ENCODE peak calls at places on chromosomes 7 and 10, in eight cellular contexts. D, P, T, G, C, Q, Z and M are unnamed samples.

GRCh38 chr7:67788689-67789088 is 792.1 kb downstream of the TYW1 start:
- DNase-seq in Z (no peak), C (no peak), G (no peak), P (no peak), T (peak; percentile 14), Q (no peak), D (no peak), M (no peak)

GRCh38 chr7:105133358-105133757 is 119.4 kb downstream of the KMT2E start:
- DNase-seq in Q (no peak), P (no peak), C (no peak), D (no peak), T (no peak), Z (no peak), G (no peak), M (no peak)

GRCh38 chr10:65861249-65861648 is 1064.6 kb upstream of the LRRTM3 start:
- DNase-seq in C (peak; percentile 20), D (no peak), Q (no peak), Z (no peak), P (no peak), T (peak; percentile 1), G (no peak), M (peak; percentile 21)

GRCh38 chr10:49109669-49110335 is 5.5 kb downstream of the VSTM4 start:
- DNase-seq in G (peak; percentile 84), T (peak; percentile 51), Z (peak; percentile 81), D (no peak), P (no peak), C (peak; percentile 9), Q (peak; percentile 73), M (no peak)

GRCh38 chr10:132987671-132988571 is 45.6 kb upstream of the CFAP46 start:
- DNase-seq in G (no peak), Q (peak; percentile 87), P (no peak), C (peak; percentile 93), Z (no peak), T (peak; percentile 39), D (no peak), M (no peak)

GRCh38 chr7:138979226-138979979 is 1.8 kb downstream of the KIAA1549 start:
- DNase-seq in Q (peak; percentile 24), G (no peak), C (no peak), T (no peak), D (no peak), Z (no peak), P (no peak), M (no peak)

GRCh38 chr7:99000196-99000903 is 122.0 kb downstream of the TRRAP start:
- DNase-seq in C (no peak), Q (no peak), P (no peak), Z (no peak), G (no peak), D (no peak), T (no peak), M (no peak)

GRCh38 chr7:11341285-11341944 is 367.7 kb downstream of the PHF14 start:
- DNase-seq in P (no peak), D (no peak), Q (no peak), T (no peak), Z (no peak), G (no peak), C (peak; percentile 17), M (no peak)

GRCh38 chr7:13288516-13288915 is 601.1 kb downstream of the ARL4A start:
- DNase-seq in P (no peak), D (no peak), G (no peak), C (peak; percentile 20), Q (no peak), T (no peak), Z (no peak), M (no peak)

GRCh38 chr7:134083766-134084487 is 43.2 kb upstream of the LRGUK start:
- DNase-seq in G (no peak), Z (no peak), Q (peak; percentile 16), T (no peak), C (peak; percentile 38), D (no peak), P (no peak), M (no peak)

GRCh38 chr10:65555192-65555591 is 1370.6 kb upstream of the LRRTM3 start:
- DNase-seq in C (no peak), Q (no peak), Z (no peak), D (no peak), G (no peak), T (no peak), P (no peak), M (no peak)

GRCh38 chr7:114886241-114886640 is 35.7 kb upstream of the MDFIC start:
- DNase-seq in Q (no peak), P (no peak), G (no peak), T (no peak), Z (no peak), C (no peak), D (no peak), M (no peak)

GRCh38 chr7:39534599-39534998 is 31.6 kb upstream of the YAE1 start:
- DNase-seq in Z (no peak), C (no peak), P (no peak), T (no peak), Q (no peak), G (no peak), D (no peak), M (no peak)

GRCh38 chr10:22770270-22770669 is 55.9 kb upstream of the PIP4K2A start:
- DNase-seq in Z (no peak), C (no peak), Q (no peak), P (no peak), T (no peak), D (no peak), G (no peak), M (no peak)

GRCh38 chr7:130387628-130388403 is 7.5 kb downstream of the CPA1 start:
- DNase-seq in P (no peak), Z (no peak), Q (peak; percentile 78), C (peak; percentile 99), T (peak; percentile 82), D (no peak), G (no peak), M (no peak)

GRCh38 chr10:104767282-104767681 is 126.2 kb downstream of the SORCS3 start:
- DNase-seq in Q (no peak), G (no peak), Z (no peak), T (no peak), C (no peak), P (no peak), D (peak; percentile 6), M (no peak)

GRCh38 chr10:126070815-126071214 is 174.5 kb downstream of the FANK1 start:
- DNase-seq in G (no peak), Q (no peak), P (no peak), C (no peak), Z (no peak), T (no peak), D (no peak), M (no peak)

GRCh38 chr7:149261321-149261828 is 621 bp upstream of the ZNF783 start:
- DNase-seq in Z (no peak), C (peak; percentile 77), G (no peak), Q (peak; percentile 52), P (no peak), T (no peak), D (no peak), M (no peak)

GRCh38 chr7:140308060-140308459 is 90.3 kb downstream of the SLC37A3 start:
- DNase-seq in D (no peak), C (no peak), Q (no peak), P (no peak), Z (no peak), G (no peak), T (no peak), M (no peak)

GRCh38 chr10:122878799-122879338 is 512 bp downstream of the FAM24B start:
- DNase-seq in Q (no peak), D (no peak), C (no peak), T (no peak), Z (no peak), G (no peak), P (no peak), M (no peak)

GRCh38 chr10:107576746-107577145 is 412.2 kb upstream of the SORCS1 start:
- DNase-seq in P (no peak), T (no peak), Z (no peak), Q (no peak), G (no peak), D (no peak), C (no peak), M (no peak)

GRCh38 chr7:20535541-20535940 is 79.9 kb upstream of the ABCB5 start:
- DNase-seq in C (no peak), Z (no peak), G (no peak), Q (no peak), D (no peak), T (no peak), P (no peak), M (no peak)

GRCh38 chr10:35027567-35027966 is 62.6 kb downstream of the CUL2 start:
- DNase-seq in T (no peak), Q (peak; percentile 39), D (no peak), C (peak; percentile 28), Z (no peak), P (no peak), G (no peak), M (no peak)

DNA sequence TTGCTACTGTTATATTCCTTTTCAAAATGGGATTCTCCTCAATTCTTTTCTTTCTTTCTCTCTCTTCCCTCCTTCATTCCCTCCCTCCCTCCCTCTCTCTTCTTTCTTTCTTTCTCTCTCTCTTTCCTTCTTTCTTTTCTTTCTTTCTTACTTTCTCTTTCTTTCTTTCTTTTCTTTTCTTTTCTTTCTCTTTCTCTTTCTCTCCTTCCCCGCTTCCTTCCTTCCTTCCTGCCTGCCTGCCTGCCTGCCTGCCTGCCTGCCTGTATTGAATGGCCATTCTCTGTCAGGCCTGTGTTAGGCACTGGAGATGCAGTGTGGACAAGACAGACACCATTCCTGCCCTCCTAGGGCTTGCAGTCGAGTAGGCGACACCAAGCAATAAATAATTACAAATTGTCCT is 11.5 kb downstream of the CNNM1 start:
- DNase-seq in Z (no peak), T (no peak), G (no peak), Q (no peak), P (no peak), C (no peak), D (no peak), M (no peak)
- H3K4me3 ChIP-seq in Z (no peak overlapping the region), T (no peak overlapping the region), G (no peak overlapping the region), Q (no peak overlapping the region), P (no peak overlapping the region), C (no peak overlapping the region), D (no peak overlapping the region), M (no peak overlapping the region)

GRCh38 chr7:112202819-112203218 is 3.4 kb downstream of the DOCK4 start:
- DNase-seq in P (no peak), G (no peak), Z (peak; percentile 30), T (no peak), C (no peak), D (peak; percentile 62), Q (no peak), M (peak; percentile 8)
- H3K4me3 ChIP-seq in P (no peak overlapping the region), G (no peak overlapping the region), Z (no peak overlapping the region), T (no peak overlapping the region), C (peak overlapping the region; percentile 100), D (no peak overlapping the region), Q (no peak overlapping the region), M (no peak overlapping the region)

GRCh38 chr7:121329460-121330052 is 756 bp downstream of the WNT16 start:
- DNase-seq in G (no peak), Z (no peak), D (no peak), Q (no peak), T (no peak), P (no peak), C (peak; percentile 23), M (no peak)
- H3K4me3 ChIP-seq in G (peak overlapping the region; percentile 62), Z (peak overlapping the region; percentile 47), D (no peak overlapping the region), Q (peak overlapping the region; percentile 63), T (peak overlapping the region; percentile 57), P (no peak overlapping the region), C (peak overlapping the region; percentile 65), M (peak overlapping the region; percentile 45)

DNA sequence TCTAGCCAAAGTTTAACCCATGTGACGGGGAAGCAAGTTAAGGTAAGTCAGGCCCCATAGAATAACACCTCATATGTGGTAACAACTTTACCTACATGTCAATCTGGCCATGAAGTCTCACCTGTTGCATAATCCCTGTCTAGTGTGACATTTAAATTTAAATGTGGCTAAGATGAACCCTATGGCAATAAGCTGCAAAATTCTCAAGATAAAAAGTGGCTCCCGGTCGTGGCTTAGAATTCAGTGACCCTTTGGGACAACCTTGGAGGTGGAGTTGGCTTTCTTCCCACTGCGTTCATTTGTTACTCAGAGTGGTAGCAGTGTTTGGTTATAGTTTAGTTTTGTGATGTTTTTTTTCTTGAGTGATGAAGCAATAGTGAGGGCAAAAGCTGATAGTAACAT is 90.6 kb downstream of the ARID5B start:
- DNase-seq in Q (peak; percentile 34), G (no peak), Z (no peak), C (peak; percentile 54), T (no peak), P (peak; percentile 2), D (no peak), M (no peak)
- H3K4me3 ChIP-seq in Q (no peak overlapping the region), G (peak overlapping the region; percentile 45), Z (no peak overlapping the region), C (no peak overlapping the region), T (no peak overlapping the region), P (no peak overlapping the region), D (no peak overlapping the region), M (no peak overlapping the region)